ENCODE peak calls at places on chromosomes 2 and 18, in five cellular contexts. T is astrocyte of the spinal cord, R is psoas muscle, E is fibroblast of pulmonary artery, S is HCT116. F is an unnamed sample.

GRCh38 chr2:17747684-17748452 is 5.7 kb downstream of the SMC6 start:
- DNase-seq in T (peak; percentile 43), R (no peak), E (no peak), S (no peak), F (no peak)

GRCh38 chr18:58080516-58080915 is 36.5 kb downstream of the NEDD4L start:
- DNase-seq in T (no peak), R (no peak), E (no peak), S (no peak), F (no peak)

GRCh38 chr18:55407191-55407590 is 180.8 kb downstream of the TCF4 start:
- DNase-seq in T (no peak), R (no peak), E (no peak), S (no peak), F (no peak)

GRCh38 chr2:54557601-54558187 is 101.6 kb downstream of the SPTBN1 start:
- DNase-seq in T (peak; percentile 50), R (peak; percentile 44), E (peak; percentile 48), S (peak; percentile 81), F (no peak)

GRCh38 chr18:51044928-51045587 is 15.0 kb downstream of the SMAD4 start:
- DNase-seq in T (no peak), R (no peak), E (no peak), S (no peak), F (peak; percentile 12)

GRCh38 chr2:9474361-9475117 is at the start of gene IAH1:
- DNase-seq in T (peak; percentile 31), R (peak; percentile 72), E (peak; percentile 40), S (no peak), F (no peak)

GRCh38 chr18:62045316-62045715 is 141.5 kb downstream of the PIGN start:
- DNase-seq in T (no peak), R (no peak), E (no peak), S (no peak), F (no peak)

GRCh38 chr2:237097911-237098702 is 12.4 kb downstream of the COPS8 start:
- DNase-seq in T (peak; percentile 92), R (no peak), E (peak; percentile 94), S (no peak), F (peak; percentile 55)

GRCh38 chr2:160207804-160208661 is 8.0 kb upstream of the ITGB6 start:
- DNase-seq in T (peak; percentile 94), R (peak; percentile 87), E (peak; percentile 85), S (peak; percentile 86), F (peak; percentile 66)

GRCh38 chr2:188576657-188577056 is 285.0 kb downstream of the GULP1 start:
- DNase-seq in T (peak; percentile 69), R (no peak), E (no peak), S (no peak), F (peak; percentile 59)

GRCh38 chr2:110748489-110748867 is 16.1 kb downstream of the ACOXL start:
- DNase-seq in T (peak; percentile 59), R (no peak), E (no peak), S (no peak), F (peak; percentile 66)

GRCh38 chr2:69022548-69022947 is 9.6 kb downstream of the ANTXR1 start:
- DNase-seq in T (no peak), R (no peak), E (no peak), S (no peak), F (no peak)

GRCh38 chr18:31490387-31490786 is 7.6 kb upstream of the DSG2 start:
- DNase-seq in T (no peak), R (no peak), E (no peak), S (no peak), F (no peak)

GRCh38 chr2:217943379-217944321 is 59.1 kb downstream of the TNS1 start:
- DNase-seq in T (peak; percentile 48), R (peak; percentile 80), E (peak; percentile 69), S (peak; percentile 4), F (no peak)

GRCh38 chr2:127157651-127158460 is 50.9 kb upstream of the BIN1 start:
- DNase-seq in T (no peak), R (peak; percentile 57), E (no peak), S (no peak), F (no peak)

GRCh38 chr2:238846503-238847431 is 1.1 kb upstream of the TWIST2 start:
- DNase-seq in T (peak; percentile 48), R (peak; percentile 26), E (peak; percentile 38), S (no peak), F (no peak)

GRCh38 chr2:38159621-38160020 is 83.7 kb upstream of the CYP1B1 start:
- DNase-seq in T (no peak), R (no peak), E (no peak), S (no peak), F (no peak)

GRCh38 chr2:112750560-112750843 is 13.9 kb downstream of the CKAP2L start:
- DNase-seq in T (no peak), R (no peak), E (peak; percentile 28), S (no peak), F (no peak)

GRCh38 chr2:107008843-107009242 is 122.9 kb upstream of the ST6GAL2 start:
- DNase-seq in T (no peak), R (no peak), E (no peak), S (no peak), F (no peak)

GRCh38 chr2:84940836-84941412 is 30.0 kb upstream of the KCMF1 start:
- DNase-seq in T (no peak), R (no peak), E (no peak), S (no peak), F (no peak)

GRCh38 chr2:119397196-119397595 is 30.4 kb downstream of the DBI start:
- DNase-seq in T (no peak), R (no peak), E (no peak), S (no peak), F (no peak)

GRCh38 chr2:55155764-55156221 is 76.3 kb downstream of the CLHC1 start:
- DNase-seq in T (peak; percentile 84), R (no peak), E (no peak), S (no peak), F (peak; percentile 86)

GRCh38 chr2:18650221-18650620 is 60.9 kb upstream of the NT5C1B start:
- DNase-seq in T (no peak), R (no peak), E (no peak), S (no peak), F (no peak)

GRCh38 chr2:179596018-179596417 is 265.4 kb downstream of the ZNF385B start:
- DNase-seq in T (peak; percentile 69), R (no peak), E (peak; percentile 55), S (no peak), F (peak; percentile 9)

GRCh38 chr2:26652361-26653041 is 11.3 kb upstream of the CIB4 start:
- DNase-seq in T (no peak), R (no peak), E (peak; percentile 83), S (no peak), F (no peak)

GRCh38 chr18:49681387-49681786 is 119.5 kb downstream of the LIPG start:
- DNase-seq in T (no peak), R (no peak), E (no peak), S (no peak), F (no peak)

GRCh38 chr2:225100856-225101294 is 58.6 kb upstream of the DOCK10 start:
- DNase-seq in T (peak; percentile 93), R (no peak), E (peak; percentile 92), S (peak; percentile 48), F (peak; percentile 65)

GRCh38 chr18:80251700-80252099 is 4.4 kb upstream of the PARD6G start:
- DNase-seq in T (no peak), R (no peak), E (no peak), S (no peak), F (no peak)

GRCh38 chr2:239328306-239329191 is 72.3 kb downstream of the HDAC4 start:
- DNase-seq in T (peak; percentile 94), R (peak; percentile 84), E (peak; percentile 95), S (no peak), F (peak; percentile 95)

GRCh38 chr2:3611611-3612010 is 16.7 kb downstream of the COLEC11 start:
- DNase-seq in T (no peak), R (no peak), E (no peak), S (no peak), F (no peak)

GRCh38 chr2:39593439-39594393 is 72.0 kb upstream of the TMEM178A start:
- DNase-seq in T (peak; percentile 83), R (no peak), E (peak; percentile 92), S (peak; percentile 12), F (peak; percentile 82)

GRCh38 chr18:24600076-24600654 is 139.7 kb downstream of the HRH4 start:
- DNase-seq in T (peak; percentile 57), R (no peak), E (peak; percentile 76), S (peak; percentile 27), F (peak; percentile 36)

GRCh38 chr18:23165271-23165670 is 30.0 kb downstream of the CABLES1 start:
- DNase-seq in T (no peak), R (no peak), E (no peak), S (no peak), F (no peak)

GRCh38 chr2:109185801-109186570 is 57.0 kb downstream of the SH3RF3 start:
- DNase-seq in T (peak; percentile 62), R (peak; percentile 81), E (peak; percentile 80), S (no peak), F (no peak)

GRCh38 chr2:33222309-33222708 is 254.1 kb upstream of the RASGRP3 start:
- DNase-seq in T (no peak), R (no peak), E (no peak), S (no peak), F (no peak)

GRCh38 chr2:125471963-125472362 is 1184.0 kb upstream of the GYPC start:
- DNase-seq in T (no peak), R (no peak), E (peak; percentile 3), S (no peak), F (no peak)

GRCh38 chr2:9558948-9559381 is 3.3 kb upstream of the ADAM17 start:
- DNase-seq in T (peak; percentile 92), R (no peak), E (peak; percentile 88), S (no peak), F (peak; percentile 96)

GRCh38 chr2:32627441-32627900 is 379 bp upstream of the TTC27 start:
- DNase-seq in T (no peak), R (peak; percentile 51), E (peak; percentile 53), S (no peak), F (peak; percentile 24)

DNA sequence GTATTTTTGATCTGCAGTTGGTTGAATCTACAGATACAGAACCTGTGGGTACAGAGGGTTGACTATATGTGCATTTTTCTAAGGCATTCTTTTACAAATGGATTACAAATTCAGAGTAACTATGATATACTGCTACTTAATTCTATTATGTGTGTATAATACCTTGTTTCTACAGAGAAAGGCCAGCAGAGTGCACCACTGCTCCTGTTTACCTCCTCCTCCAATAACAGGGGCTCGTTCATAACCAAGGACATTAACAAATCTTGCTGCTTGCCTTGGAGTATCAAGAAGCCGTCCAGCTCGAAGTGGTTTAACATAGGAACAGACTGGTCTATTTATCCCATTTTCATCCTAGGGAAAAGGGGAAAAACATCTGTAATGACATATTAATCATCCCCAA is 16.4 kb downstream of the CEP76 start:
- DNase-seq in T (peak; percentile 28), R (no peak), E (peak; percentile 44), S (peak; percentile 22), F (no peak)
- TF ChIP-seq CTCF in T (peak; percentile 28), R (no peak), E (peak; percentile 28), S (peak; percentile 37), F (peak; percentile 36)

GRCh38 chr2:102438124-102438523 is 15.2 kb downstream of the IL18RAP start:
- DNase-seq in T (no peak), R (no peak), E (no peak), S (no peak), F (no peak)
- H3K4me3 ChIP-seq in T (no peak overlapping the region), R (no peak overlapping the region), E (no peak overlapping the region), S (no peak overlapping the region), F (no peak overlapping the region)

GRCh38 chr2:219433666-219434467 is 776 bp upstream of the SPEG start:
- DNase-seq in T (peak; percentile 50), R (peak; percentile 65), E (peak; percentile 55), S (peak; percentile 69), F (no peak)
- TF ChIP-seq CTCF in T (peak; percentile 55), R (peak; percentile 41), E (peak; percentile 51), S (peak; percentile 69), F (peak; percentile 51)

GRCh38 chr2:129443235-129443884 is 536.1 kb upstream of the RAB6C start:
- DNase-seq in T (no peak), R (no peak), E (no peak), S (peak; percentile 60), F (no peak)
- H3K4me3 ChIP-seq in T (no peak overlapping the region), R (no peak overlapping the region), E (no peak overlapping the region), S (peak overlapping the region; percentile 75), F (no peak overlapping the region)

F was measured in astrocyte of the cerebellum.